ENCODE peak calls at places on chromosome 13, in six cellular contexts. U is heart left ventricle, S is RWPE1, F is endothelial cell of umbilical vein, O is thoracic aorta, J is cardiac muscle cell. T is an unnamed sample.

GRCh38 chr13:96492758-96493157 is 402.9 kb downstream of the HS6ST3 start:
- DNase-seq in O (no peak), S (no peak), U (no peak), F (no peak), J (no peak), T (no peak)

GRCh38 chr13:43085545-43085944 is 62.2 kb downstream of the DNAJC15 start:
- DNase-seq in U (no peak), J (peak; percentile 42), F (peak; percentile 59), O (no peak), S (peak; percentile 20), T (no peak)

GRCh38 chr13:68304287-68304893 is 1074.3 kb upstream of the PCDH9 start:
- DNase-seq in F (peak; percentile 14), J (peak; percentile 51), S (peak; percentile 37), O (no peak), U (no peak), T (no peak)

GRCh38 chr13:95593462-95593861 is 40.9 kb downstream of the CLDN10 start:
- DNase-seq in S (no peak), U (no peak), F (no peak), O (no peak), J (no peak), T (no peak)

GRCh38 chr13:85148009-85148408 is 651.2 kb downstream of the SLITRK6 start:
- DNase-seq in J (peak; percentile 26), F (peak; percentile 2), S (no peak), U (no peak), O (no peak), T (no peak)

GRCh38 chr13:111177081-111177711 is 62.1 kb downstream of the ARHGEF7 start:
- DNase-seq in S (no peak), J (peak; percentile 19), U (peak; percentile 81), O (no peak), F (peak; percentile 95), T (peak; percentile 88)

GRCh38 chr13:110557610-110558305 is 3.8 kb downstream of the RAB20 start:
- DNase-seq in U (no peak), J (no peak), O (no peak), S (no peak), F (no peak), T (peak; percentile 77)

GRCh38 chr13:103941506-103942148 is 875.4 kb upstream of the SLC10A2 start:
- DNase-seq in J (no peak), S (no peak), F (peak; percentile 24), O (no peak), U (no peak), T (no peak)

GRCh38 chr13:68160466-68160865 is 930.3 kb upstream of the PCDH9 start:
- DNase-seq in F (no peak), U (no peak), O (no peak), J (no peak), S (no peak), T (no peak)

GRCh38 chr13:93455881-93456280 is 229.3 kb downstream of the GPC6 start:
- DNase-seq in F (no peak), J (no peak), O (no peak), S (no peak), U (no peak), T (no peak)

GRCh38 chr13:85798999-85799646 is at the start of gene SLITRK6:
- DNase-seq in U (no peak), J (peak; percentile 44), F (no peak), S (peak; percentile 66), O (no peak), T (no peak)

GRCh38 chr13:34207334-34207733 is 389.4 kb downstream of the RFC3 start:
- DNase-seq in J (peak; percentile 31), S (peak; percentile 35), U (peak; percentile 31), O (no peak), F (peak; percentile 34), T (no peak)

GRCh38 chr13:21676611-21677021 is 5.7 kb downstream of the FGF9 start:
- DNase-seq in F (no peak), O (no peak), J (peak; percentile 62), U (peak; percentile 31), S (no peak), T (no peak)

GRCh38 chr13:30700364-30700763 is 35.0 kb upstream of the ALOX5AP start:
- DNase-seq in U (no peak), O (no peak), F (no peak), J (no peak), S (no peak), T (no peak)

GRCh38 chr13:91400094-91400462 is 1.7 kb downstream of the GPC5 start:
- DNase-seq in S (no peak), O (no peak), U (no peak), F (no peak), J (no peak), T (no peak)

GRCh38 chr13:107650081-107650701 is 565.1 kb downstream of the LIG4 start:
- DNase-seq in O (no peak), J (peak; percentile 74), F (peak; percentile 78), U (peak; percentile 12), S (peak; percentile 3), T (peak; percentile 68)

GRCh38 chr13:79655509-79655908 is 174.6 kb downstream of the NDFIP2 start:
- DNase-seq in J (no peak), S (no peak), U (no peak), O (no peak), F (no peak), T (no peak)

GRCh38 chr13:111662895-111663294 is 342.5 kb downstream of the TEX29 start:
- DNase-seq in F (no peak), U (no peak), S (no peak), O (no peak), J (no peak), T (no peak)

GRCh38 chr13:102913924-102914628 is 68.2 kb downstream of the ERCC5 start:
- DNase-seq in U (no peak), F (peak; percentile 73), J (no peak), S (peak; percentile 20), O (no peak), T (no peak)

GRCh38 chr13:32537580-32538233 is 888 bp downstream of the N4BP2L2 start:
- DNase-seq in O (no peak), S (no peak), U (peak; percentile 31), F (peak; percentile 6), J (no peak), T (peak; percentile 86)

GRCh38 chr13:113176292-113176691 is 17.8 kb downstream of the PROZ start:
- DNase-seq in F (no peak), S (no peak), O (no peak), U (no peak), J (no peak), T (peak; percentile 82)

GRCh38 chr13:76943646-76944045 is 4.7 kb upstream of the ACOD1 start:
- DNase-seq in U (no peak), J (no peak), S (no peak), F (no peak), O (no peak), T (no peak)

DNA sequence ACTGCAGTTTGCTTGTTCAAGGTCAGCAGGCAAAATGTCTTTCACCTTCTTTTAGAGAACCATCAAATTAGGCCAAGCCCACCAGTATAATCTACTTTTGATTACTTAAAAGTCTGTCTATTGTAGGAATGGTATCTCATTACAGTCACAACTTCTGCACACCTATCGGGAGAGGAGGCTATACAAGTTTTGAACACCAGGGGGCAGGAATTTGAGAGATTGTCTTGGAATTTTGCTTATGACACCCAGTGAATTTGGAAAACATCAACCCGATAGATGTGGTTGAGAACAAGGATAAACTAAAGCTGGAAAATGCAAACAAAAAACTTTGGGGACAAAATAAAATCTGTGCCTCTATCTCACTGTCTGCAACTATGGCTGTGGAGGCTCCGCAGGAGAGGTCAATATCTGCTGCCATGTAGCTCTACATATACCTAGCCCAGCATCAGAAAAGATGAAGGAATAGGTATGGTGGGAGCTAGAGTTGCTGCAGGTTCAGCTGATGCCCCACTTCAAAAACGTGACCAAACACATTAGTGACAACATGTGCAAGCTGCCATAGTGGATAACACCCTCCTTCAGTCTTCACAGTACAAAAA is 1299.2 kb upstream of the SPRY2 start:
- DNase-seq in O (no peak), S (no peak), U (no peak), J (no peak), F (no peak), T (no peak)
- TF ChIP-seq CTCF in O (no peak), S (no peak), U (no peak), J (no peak), F (no peak), T (no peak)

GRCh38 chr13:61255035-61255796 is 160.4 kb downstream of the PCDH20 start:
- DNase-seq in S (no peak), F (peak; percentile 6), J (peak; percentile 30), U (no peak), O (no peak), T (no peak)
- TF ChIP-seq CTCF in S (no peak), F (no peak), J (peak; percentile 32), U (no peak), O (no peak), T (no peak)

DNA sequence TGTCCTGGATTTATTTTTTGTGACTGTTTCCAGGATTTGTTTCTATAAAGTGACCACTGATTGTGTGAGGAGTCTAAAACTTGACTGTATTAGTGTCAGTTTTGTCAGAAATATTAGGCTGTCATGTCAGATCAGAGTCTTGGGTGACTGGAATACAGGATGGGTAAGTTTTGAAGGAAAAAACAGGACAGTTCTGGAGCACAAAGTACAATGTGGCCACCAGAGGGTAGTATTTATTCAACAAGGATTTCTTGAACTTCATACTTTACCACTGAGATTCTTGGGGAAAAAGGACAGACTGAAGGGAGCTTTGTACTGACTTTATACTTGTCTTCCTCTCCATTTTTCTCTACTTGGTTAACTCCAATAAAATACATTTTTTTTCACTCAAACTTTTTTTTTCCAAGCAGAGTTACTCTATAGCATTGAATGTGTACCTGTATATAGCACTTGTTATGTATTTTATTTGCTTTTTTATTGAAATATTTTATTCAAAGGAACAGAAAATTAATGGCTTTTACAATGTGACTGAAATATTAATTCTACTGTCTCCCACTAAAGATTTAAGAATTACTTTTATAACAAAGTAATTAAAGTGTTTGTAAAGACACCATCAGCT is 51.1 kb downstream of the LMO7 start:
- DNase-seq in S (no peak), U (no peak), J (peak; percentile 49), O (no peak), F (peak; percentile 41), T (no peak)
- TF ChIP-seq CTCF in S (peak; percentile 33), U (peak; percentile 50), J (peak; percentile 60), O (peak; percentile 39), F (peak; percentile 35), T (no peak)

GRCh38 chr13:99600318-99600717 is 99.0 kb downstream of the TM9SF2 start:
- DNase-seq in S (no peak), J (peak; percentile 37), O (no peak), F (no peak), U (no peak), T (no peak)
- TF ChIP-seq CTCF in S (no peak), J (peak; percentile 10), O (no peak), F (no peak), U (no peak), T (peak; percentile 9)

DNA sequence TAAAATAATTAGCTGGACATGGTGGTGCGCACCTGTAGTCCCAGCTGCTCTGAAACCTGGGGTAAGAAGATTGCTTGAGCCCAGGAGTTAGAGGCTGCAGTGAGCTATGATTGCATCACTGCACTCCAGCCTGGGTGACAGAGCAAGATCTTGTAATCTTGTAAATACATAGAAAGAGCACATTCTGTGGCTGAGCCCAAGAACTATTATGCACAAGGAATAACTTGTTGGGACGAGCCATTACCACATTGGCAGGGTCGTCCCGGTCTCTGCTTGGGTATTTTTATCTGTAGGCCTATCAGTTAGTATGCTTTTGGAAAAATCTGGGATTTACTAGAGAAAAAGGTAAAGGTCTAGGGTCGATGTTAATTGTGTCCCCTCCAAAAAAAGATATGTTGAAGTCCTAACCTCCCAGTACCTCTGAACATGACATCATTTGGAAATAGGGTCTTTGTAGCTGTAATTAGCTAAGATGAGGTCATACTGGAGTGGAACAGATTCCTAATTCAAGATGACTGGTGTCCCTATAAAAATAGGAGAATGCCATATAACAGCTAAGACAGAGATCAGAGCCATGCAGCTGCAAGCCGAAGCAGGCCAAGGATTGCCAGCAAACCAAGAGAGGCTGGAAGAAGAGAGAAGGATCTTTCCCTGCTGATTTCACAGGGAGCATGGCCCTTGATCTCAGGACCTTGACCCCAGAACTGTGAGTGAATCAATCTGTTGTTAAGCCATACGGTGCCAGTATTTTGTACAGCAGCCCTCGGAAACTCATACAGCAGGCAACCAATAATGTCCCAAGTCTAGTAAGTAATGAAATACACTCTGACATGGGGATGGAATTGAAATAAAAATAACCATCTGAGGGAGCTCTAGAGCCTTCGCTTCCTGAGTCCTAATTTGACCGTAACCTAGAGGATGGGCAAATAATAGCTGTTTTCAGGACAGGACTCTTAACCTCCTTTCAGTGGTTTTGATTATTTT is 77.0 kb downstream of the TM9SF2 start:
- DNase-seq in O (no peak), U (no peak), F (peak; percentile 29), S (no peak), J (no peak), T (no peak)
- TF ChIP-seq CTCF in O (peak; percentile 28), U (peak; percentile 52), F (no peak), S (no peak), J (peak; percentile 36), T (no peak)

T was measured in spleen.